ENCODE peak calls at places on chromosome 5, in nine cellular contexts. L is epithelial cell of esophagus; S is NT2/D1; X is NCI-H460; J is germinal center; V is AG04450; F is AG08396; P is CD8-positive, alpha-beta T cell; N is activated T-cell treated with anti-CD3 and anti-CD28 coated beads for 1 hour. B is an unnamed sample.

GRCh38 chr5:73963021-73963420 is 337.0 kb downstream of the ARHGEF28 start:
- DNase-seq in L (peak), S (no peak), X (no peak), J (no peak), V (no peak), F (no peak), P (no peak), N (no peak), B (no peak)

GRCh38 chr5:133371371-133372155 is 240.8 kb downstream of the FSTL4 start:
- DNase-seq in L (peak), S (no peak), X (no peak), J (no peak), V (no peak), F (no peak), P (no peak), N (no peak), B (no peak)

GRCh38 chr5:111680737-111681413 is 76.1 kb downstream of the NREP start:
- DNase-seq in L (peak), S (no peak), X (peak), J (no peak), V (peak), F (peak), P (no peak), N (no peak), B (peak)

GRCh38 chr5:2761921-2762488 is 10.5 kb upstream of the IRX2 start:
- DNase-seq in L (no peak), S (no peak), X (no peak), J (no peak), V (no peak), F (no peak), P (no peak), N (no peak), B (no peak)

GRCh38 chr5:58076473-58077257 is 383.2 kb downstream of the PLK2 start:
- DNase-seq in L (no peak), S (no peak), X (no peak), J (no peak), V (no peak), F (no peak), P (no peak), N (no peak), B (no peak)

GRCh38 chr5:132294728-132295504 is 722 bp downstream of the SLC22A4 start:
- DNase-seq in L (peak), S (peak), X (peak), J (no peak), V (no peak), F (peak), P (peak), N (peak), B (peak)

GRCh38 chr5:139569276-139569955 is 8.3 kb downstream of the UBE2D2 start:
- DNase-seq in L (peak), S (no peak), X (no peak), J (no peak), V (no peak), F (peak), P (no peak), N (no peak), B (no peak)

GRCh38 chr5:179121667-179122111 is 61.5 kb downstream of the ZNF354C start:
- DNase-seq in L (no peak), S (no peak), X (no peak), J (no peak), V (no peak), F (no peak), P (no peak), N (no peak), B (no peak)

GRCh38 chr5:919356-920000 is 26.8 kb downstream of the TRIP13 start:
- DNase-seq in L (no peak), S (peak), X (peak), J (no peak), V (no peak), F (no peak), P (no peak), N (no peak), B (no peak)

GRCh38 chr5:85017271-85017670 is 632.6 kb upstream of the EDIL3 start:
- DNase-seq in L (no peak), S (no peak), X (no peak), J (no peak), V (no peak), F (no peak), P (no peak), N (no peak), B (no peak)

GRCh38 chr5:179780343-179780742 is 13.4 kb upstream of the LTC4S start:
- DNase-seq in L (no peak), S (no peak), X (no peak), J (no peak), V (no peak), F (no peak), P (no peak), N (no peak), B (no peak)

B was measured in A549.